ENCODE peak calls at places on chromosomes 3 and 15, in eight cellular contexts. L, N, D, F, V, S, J and O are unnamed samples.

GRCh38 chr15:60799885-60800728 is 321.2 kb upstream of the ICE2 start:
- DNase-seq in L (no peak), N (no peak), D (no peak), F (no peak), V (no peak), S (no peak), J (no peak), O (no peak)

GRCh38 chr3:109806929-109807328 is 469.6 kb upstream of the DPPA4 start:
- DNase-seq in L (no peak), N (no peak), D (no peak), F (peak; percentile 31), V (peak; percentile 2), S (no peak), J (no peak), O (peak; percentile 14)

GRCh38 chr3:71072288-71072687 is 511.2 kb downstream of the FOXP1 start:
- DNase-seq in L (no peak), N (no peak), D (no peak), F (no peak), V (no peak), S (no peak), J (no peak), O (no peak)

GRCh38 chr3:33318709-33319380 is 41.6 kb downstream of the FBXL2 start:
- DNase-seq in L (no peak), N (no peak), D (peak; percentile 4), F (no peak), V (peak; percentile 18), S (no peak), J (no peak), O (no peak)

GRCh38 chr3:64975138-64975537 is 287.3 kb upstream of the ADAMTS9 start:
- DNase-seq in L (no peak), N (no peak), D (no peak), F (no peak), V (no peak), S (no peak), J (no peak), O (no peak)

GRCh38 chr3:34053631-34054030 is 255.2 kb downstream of the PDCD6IP start:
- DNase-seq in L (no peak), N (no peak), D (no peak), F (no peak), V (no peak), S (no peak), J (no peak), O (no peak)

GRCh38 chr15:63322541-63322940 is 45.1 kb downstream of the APH1B start:
- DNase-seq in L (no peak), N (no peak), D (no peak), F (no peak), V (no peak), S (no peak), J (peak; percentile 16), O (no peak)

GRCh38 chr15:93830221-93830765 is 401.1 kb upstream of the MCTP2 start:
- DNase-seq in L (no peak), N (peak; percentile 22), D (no peak), F (no peak), V (no peak), S (no peak), J (peak; percentile 79), O (no peak)

GRCh38 chr3:184491011-184491576 is 70.5 kb upstream of the EPHB3 start:
- DNase-seq in L (no peak), N (peak; percentile 82), D (no peak), F (no peak), V (peak; percentile 29), S (no peak), J (no peak), O (no peak)

GRCh38 chr3:24128195-24129005 is 183.3 kb downstream of the NR1D2 start:
- DNase-seq in L (no peak), N (no peak), D (no peak), F (no peak), V (peak; percentile 16), S (no peak), J (peak; percentile 17), O (no peak)

GRCh38 chr15:67025719-67026118 is 39.7 kb upstream of the SMAD3 start:
- DNase-seq in L (no peak), N (no peak), D (peak; percentile 25), F (no peak), V (peak; percentile 71), S (no peak), J (no peak), O (no peak)

GRCh38 chr3:125585595-125586223 is 9.6 kb downstream of the OSBPL11 start:
- DNase-seq in L (peak; percentile 48), N (peak; percentile 12), D (peak; percentile 61), F (peak; percentile 37), V (peak; percentile 64), S (no peak), J (peak; percentile 63), O (peak; percentile 18)

GRCh38 chr15:48073881-48074280 is 46.9 kb upstream of the SLC24A5 start:
- DNase-seq in L (no peak), N (no peak), D (no peak), F (no peak), V (no peak), S (no peak), J (no peak), O (no peak)

GRCh38 chr15:86505951-86506350 is 426.3 kb downstream of the AGBL1 start:
- DNase-seq in L (no peak), N (no peak), D (no peak), F (no peak), V (no peak), S (no peak), J (no peak), O (no peak)

GRCh38 chr15:77858677-77859490 is 218.6 kb downstream of the TBC1D2B start:
- DNase-seq in L (no peak), N (no peak), D (no peak), F (no peak), V (no peak), S (peak; percentile 39), J (no peak), O (no peak)

GRCh38 chr15:99536422-99537033 is 29.3 kb upstream of the MEF2A start:
- DNase-seq in L (no peak), N (no peak), D (peak; percentile 16), F (peak; percentile 36), V (no peak), S (no peak), J (no peak), O (no peak)

GRCh38 chr3:49462222-49462621 is 7.8 kb upstream of the DAG1 start:
- DNase-seq in L (no peak), N (no peak), D (no peak), F (no peak), V (peak; percentile 61), S (no peak), J (no peak), O (no peak)

GRCh38 chr3:31213869-31214486 is 318.7 kb upstream of the STT3B start:
- DNase-seq in L (no peak), N (no peak), D (no peak), F (no peak), V (no peak), S (no peak), J (no peak), O (no peak)

GRCh38 chr15:74613089-74613952 is 2.3 kb upstream of the CLK3 start:
- DNase-seq in L (no peak), N (no peak), D (no peak), F (no peak), V (no peak), S (no peak), J (no peak), O (no peak)